ENCODE peak calls at places on chromosomes 2 and 18, in five cellular contexts. One of them, this sample, is unnamed.

GRCh38 chr2:8599421-8600242 is 82.2 kb upstream of the ID2 start:
- DNase-seq in right atrium auricular region: no peak
- DNase-seq in neural progenitor cell: no peak
- DNase-seq in PC-9: no peak
- DNase-seq in ovary: no peak
- DNase-seq in this sample: no peak

GRCh38 chr2:65536596-65536995 is 104.2 kb upstream of the SPRED2 start:
- DNase-seq in right atrium auricular region: no peak
- DNase-seq in neural progenitor cell: no peak
- DNase-seq in PC-9: no peak
- DNase-seq in ovary: no peak
- DNase-seq in this sample: no peak

GRCh38 chr2:224405412-224405811 is 3.5 kb upstream of the FAM124B start:
- DNase-seq in right atrium auricular region: no peak
- DNase-seq in neural progenitor cell: no peak
- DNase-seq in PC-9: no peak
- DNase-seq in ovary: no peak
- DNase-seq in this sample: no peak

GRCh38 chr2:234495076-234495800 is 1.6 kb downstream of the ARL4C start:
- DNase-seq in right atrium auricular region: no peak
- DNase-seq in neural progenitor cell: peak
- DNase-seq in PC-9: no peak
- DNase-seq in ovary: no peak
- DNase-seq in this sample: no peak

GRCh38 chr2:113274427-113274826 is 4.3 kb downstream of the PAX8 start:
- DNase-seq in right atrium auricular region: no peak
- DNase-seq in neural progenitor cell: no peak
- DNase-seq in PC-9: no peak
- DNase-seq in ovary: no peak
- DNase-seq in this sample: no peak

GRCh38 chr2:234111523-234111922 is 61.0 kb downstream of the SPP2 start:
- DNase-seq in right atrium auricular region: no peak
- DNase-seq in neural progenitor cell: no peak
- DNase-seq in PC-9: peak
- DNase-seq in ovary: no peak
- DNase-seq in this sample: no peak

GRCh38 chr2:113985554-113986397 is 95.9 kb downstream of the ACTR3 start:
- DNase-seq in right atrium auricular region: no peak
- DNase-seq in neural progenitor cell: no peak
- DNase-seq in PC-9: no peak
- DNase-seq in ovary: no peak
- DNase-seq in this sample: no peak

GRCh38 chr2:217947341-217948316 is 55.2 kb downstream of the TNS1 start:
- DNase-seq in right atrium auricular region: no peak
- DNase-seq in neural progenitor cell: no peak
- DNase-seq in PC-9: no peak
- DNase-seq in ovary: no peak
- DNase-seq in this sample: no peak

GRCh38 chr18:75041586-75041985 is 167.4 kb downstream of the PTGR3 start:
- DNase-seq in right atrium auricular region: no peak
- DNase-seq in neural progenitor cell: no peak
- DNase-seq in PC-9: no peak
- DNase-seq in ovary: no peak
- DNase-seq in this sample: no peak

GRCh38 chr2:103445356-103445755 is 683.5 kb downstream of the TMEM182 start:
- DNase-seq in right atrium auricular region: no peak
- DNase-seq in neural progenitor cell: no peak
- DNase-seq in PC-9: no peak
- DNase-seq in ovary: no peak
- DNase-seq in this sample: no peak

GRCh38 chr2:231714639-231715498 is 6.5 kb downstream of the PTMA start:
- DNase-seq in right atrium auricular region: no peak
- DNase-seq in neural progenitor cell: peak
- DNase-seq in PC-9: peak
- DNase-seq in ovary: peak
- DNase-seq in this sample: no peak

GRCh38 chr2:99602475-99602874 is 112.7 kb upstream of the REV1 start:
- DNase-seq in right atrium auricular region: no peak
- DNase-seq in neural progenitor cell: no peak
- DNase-seq in PC-9: no peak
- DNase-seq in ovary: no peak
- DNase-seq in this sample: peak

GRCh38 chr2:132621131-132621875 is 48.7 kb downstream of the LYPD1 start:
- DNase-seq in right atrium auricular region: no peak
- DNase-seq in neural progenitor cell: no peak
- DNase-seq in PC-9: no peak
- DNase-seq in ovary: no peak
- DNase-seq in this sample: no peak

GRCh38 chr2:17104454-17104853 is 413.8 kb downstream of the RAD51AP2 start:
- DNase-seq in right atrium auricular region: no peak
- DNase-seq in neural progenitor cell: no peak
- DNase-seq in PC-9: no peak
- DNase-seq in ovary: no peak
- DNase-seq in this sample: peak

GRCh38 chr2:161681043-161681442 is 56.8 kb downstream of the SLC4A10 start:
- DNase-seq in right atrium auricular region: no peak
- DNase-seq in neural progenitor cell: no peak
- DNase-seq in PC-9: no peak
- DNase-seq in ovary: no peak
- DNase-seq in this sample: no peak

GRCh38 chr2:181752301-181752700 is 72.0 kb upstream of the NEUROD1 start:
- DNase-seq in right atrium auricular region: no peak
- DNase-seq in neural progenitor cell: no peak
- DNase-seq in PC-9: peak
- DNase-seq in ovary: no peak
- DNase-seq in this sample: no peak

GRCh38 chr2:144607899-144608477 is 88.1 kb upstream of the ZEB2 start:
- DNase-seq in right atrium auricular region: no peak
- DNase-seq in neural progenitor cell: no peak
- DNase-seq in PC-9: no peak
- DNase-seq in ovary: no peak
- DNase-seq in this sample: peak

GRCh38 chr18:55982992-55983391 is 395.0 kb upstream of the TCF4 start:
- DNase-seq in right atrium auricular region: no peak
- DNase-seq in neural progenitor cell: no peak
- DNase-seq in PC-9: no peak
- DNase-seq in ovary: no peak
- DNase-seq in this sample: no peak

GRCh38 chr18:44744206-44745180 is 63.8 kb downstream of the SETBP1 start:
- DNase-seq in right atrium auricular region: no peak
- DNase-seq in neural progenitor cell: peak
- DNase-seq in PC-9: no peak
- DNase-seq in ovary: peak
- DNase-seq in this sample: no peak

GRCh38 chr2:101781326-101781725 is 83.8 kb downstream of the MAP4K4 start:
- DNase-seq in right atrium auricular region: no peak
- DNase-seq in neural progenitor cell: no peak
- DNase-seq in PC-9: no peak
- DNase-seq in ovary: no peak
- DNase-seq in this sample: no peak

GRCh38 chr2:8551622-8552074 is 130.2 kb upstream of the ID2 start:
- DNase-seq in right atrium auricular region: no peak
- DNase-seq in neural progenitor cell: no peak
- DNase-seq in PC-9: no peak
- DNase-seq in ovary: no peak
- DNase-seq in this sample: no peak

GRCh38 chr18:65326831-65327230 is 424.0 kb upstream of the CDH7 start:
- DNase-seq in right atrium auricular region: no peak
- DNase-seq in neural progenitor cell: no peak
- DNase-seq in PC-9: no peak
- DNase-seq in ovary: no peak
- DNase-seq in this sample: no peak

GRCh38 chr2:241000831-241001321 is 2.5 kb downstream of the SNED1 start:
- DNase-seq in right atrium auricular region: peak
- DNase-seq in neural progenitor cell: no peak
- DNase-seq in PC-9: no peak
- DNase-seq in ovary: no peak
- DNase-seq in this sample: no peak

GRCh38 chr2:11925295-11925694 is 178.9 kb downstream of the LPIN1 start:
- DNase-seq in right atrium auricular region: no peak
- DNase-seq in neural progenitor cell: no peak
- DNase-seq in PC-9: no peak
- DNase-seq in ovary: no peak
- DNase-seq in this sample: no peak

GRCh38 chr2:134021830-134022524 is 231.9 kb upstream of the MGAT5 start:
- DNase-seq in right atrium auricular region: no peak
- DNase-seq in neural progenitor cell: no peak
- DNase-seq in PC-9: no peak
- DNase-seq in ovary: no peak
- DNase-seq in this sample: no peak

DNA sequence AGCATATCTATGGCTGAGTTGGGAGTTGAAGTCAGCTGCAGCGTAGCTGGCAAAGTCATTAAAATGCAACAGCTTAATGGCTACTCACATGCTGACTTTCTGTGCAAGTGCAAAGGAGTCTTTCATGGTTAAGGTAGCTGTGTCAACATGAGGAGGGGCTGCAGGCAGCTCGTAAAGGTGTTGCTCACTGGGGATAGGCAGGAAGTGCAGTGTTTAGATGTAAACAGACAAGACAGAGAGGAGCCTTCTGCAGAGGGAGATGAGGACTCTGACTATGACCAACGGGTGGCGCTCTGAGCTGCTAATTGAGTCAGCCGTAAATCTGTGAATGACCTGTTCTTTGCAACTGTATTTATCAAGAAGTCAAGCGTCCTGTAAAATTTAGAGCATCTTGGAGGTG is 22.3 kb upstream of the CAVIN2 start:
- DNase-seq in right atrium auricular region: no peak
- DNase-seq in neural progenitor cell: peak
- DNase-seq in PC-9: no peak
- DNase-seq in ovary: no peak
- DNase-seq in this sample: no peak
- TF ChIP-seq CTCF in right atrium auricular region: peak
- TF ChIP-seq CTCF in neural progenitor cell: peak
- TF ChIP-seq CTCF in PC-9: no peak
- TF ChIP-seq CTCF in ovary: no peak
- TF ChIP-seq CTCF in this sample: peak

GRCh38 chr2:149019768-149020167 is 18.7 kb upstream of the LYPD6B start:
- DNase-seq in right atrium auricular region: peak
- DNase-seq in neural progenitor cell: no peak
- DNase-seq in PC-9: no peak
- DNase-seq in ovary: no peak
- DNase-seq in this sample: no peak
- H3K4me3 ChIP-seq in right atrium auricular region: no peak
- H3K4me3 ChIP-seq in neural progenitor cell: no peak
- H3K4me3 ChIP-seq in PC-9: no peak
- H3K4me3 ChIP-seq in ovary: no peak
- H3K4me3 ChIP-seq in this sample: no peak

GRCh38 chr2:19158211-19158610 is 200.2 kb downstream of the OSR1 start:
- DNase-seq in right atrium auricular region: no peak
- DNase-seq in neural progenitor cell: no peak
- DNase-seq in PC-9: no peak
- DNase-seq in ovary: no peak
- DNase-seq in this sample: no peak
- TF ChIP-seq CTCF in right atrium auricular region: no peak
- TF ChIP-seq CTCF in neural progenitor cell: no peak
- TF ChIP-seq CTCF in PC-9: no peak
- TF ChIP-seq CTCF in ovary: no peak
- TF ChIP-seq CTCF in this sample: no peak

GRCh38 chr2:98463081-98463481 is 18.4 kb downstream of the INPP4A start:
- DNase-seq in right atrium auricular region: no peak
- DNase-seq in neural progenitor cell: no peak
- DNase-seq in PC-9: no peak
- DNase-seq in ovary: no peak
- DNase-seq in this sample: no peak

GRCh38 chr2:98461650-98462049 is 17.0 kb downstream of the INPP4A start:
- DNase-seq in right atrium auricular region: no peak
- DNase-seq in neural progenitor cell: no peak
- DNase-seq in PC-9: no peak
- DNase-seq in ovary: no peak
- DNase-seq in this sample: no peak

GRCh38 chr2:98459776-98460175 is 15.1 kb downstream of the INPP4A start:
- DNase-seq in right atrium auricular region: no peak
- DNase-seq in neural progenitor cell: no peak
- DNase-seq in PC-9: peak
- DNase-seq in ovary: no peak
- DNase-seq in this sample: no peak

GRCh38 chr2:98458667-98459380 is 14.2 kb downstream of the INPP4A start:
- DNase-seq in right atrium auricular region: no peak
- DNase-seq in neural progenitor cell: no peak
- DNase-seq in PC-9: no peak
- DNase-seq in ovary: no peak
- DNase-seq in this sample: no peak

DNA sequence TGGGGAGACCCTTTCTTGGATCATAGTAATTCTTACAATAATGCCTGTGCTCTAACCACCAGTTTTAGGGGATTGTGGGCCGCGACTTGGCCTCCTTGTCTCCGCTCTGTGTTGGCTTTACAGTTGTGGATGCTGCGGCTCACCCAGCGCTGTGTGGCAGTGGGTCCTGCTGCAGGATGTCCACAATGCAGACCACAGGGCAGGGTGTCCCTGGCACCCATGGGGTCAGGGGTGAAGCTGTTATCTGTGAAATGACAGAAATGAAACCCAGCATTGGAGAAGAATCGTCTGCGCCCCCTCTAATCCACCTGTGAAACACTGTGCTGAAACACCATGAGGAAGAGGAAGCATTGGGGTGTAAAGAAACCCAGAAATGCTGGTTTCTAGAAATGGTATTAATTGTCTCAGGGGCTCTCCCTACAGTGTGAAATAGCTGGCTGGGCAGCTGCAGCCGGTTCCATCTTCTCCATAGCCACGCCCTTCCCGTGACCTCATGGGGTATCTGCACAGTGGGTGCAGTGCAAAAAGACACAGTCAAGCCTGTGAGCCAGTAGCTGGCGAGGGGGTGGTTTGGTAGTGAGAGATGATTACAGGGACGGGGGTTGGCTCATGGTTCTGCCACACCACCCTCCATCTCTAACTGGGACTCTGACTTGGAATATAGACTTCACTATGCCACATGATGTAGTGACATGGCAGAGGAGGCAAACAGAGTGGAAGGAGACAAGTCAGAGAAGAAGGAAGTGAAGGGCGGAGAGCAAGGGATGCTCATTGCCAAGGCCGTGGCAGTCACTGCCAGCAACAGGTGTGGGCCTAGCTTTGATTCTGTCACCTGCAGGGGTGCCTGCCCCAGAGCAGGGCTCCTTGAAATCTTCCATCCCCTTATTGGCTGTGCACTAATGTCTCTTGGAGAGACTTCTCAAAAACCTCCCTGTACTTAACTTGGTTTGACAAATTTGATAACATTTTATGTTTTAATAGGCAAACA is 16.2 kb downstream of the INPP4A start:
- DNase-seq in right atrium auricular region: no peak
- DNase-seq in neural progenitor cell: no peak
- DNase-seq in PC-9: no peak
- DNase-seq in ovary: no peak
- DNase-seq in this sample: no peak
- H3K4me3 ChIP-seq in right atrium auricular region: no peak
- H3K4me3 ChIP-seq in neural progenitor cell: no peak
- H3K4me3 ChIP-seq in PC-9: no peak
- H3K4me3 ChIP-seq in ovary: no peak
- H3K4me3 ChIP-seq in this sample: no peak